ENCODE peak calls at places on chromosomes 2 and 18, in four cellular contexts. R, E, G and H are unnamed samples.

GRCh38 chr18:3874593-3874992 is 424.6 kb downstream of the TGIF1 start:
- DNase-seq in R (no peak), E (no peak), G (no peak), H (no peak)

GRCh38 chr2:169716938-169717690 is 16.5 kb upstream of the KLHL23 start:
- DNase-seq in G (peak; percentile 71), R (peak; percentile 43), E (peak; percentile 51), H (no peak)

GRCh38 chr2:54497738-54498680 is 41.9 kb downstream of the SPTBN1 start:
- DNase-seq in R (no peak), E (peak; percentile 10), G (no peak), H (no peak)

GRCh38 chr2:199991691-199992090 is 36.3 kb downstream of the MAIP1 start:
- DNase-seq in G (no peak), E (no peak), R (no peak), H (no peak)

GRCh38 chr18:21741511-21742322 is 1.1 kb downstream of the MIB1 start:
- DNase-seq in G (peak; percentile 89), E (no peak), R (peak; percentile 40), H (peak; percentile 27)

GRCh38 chr18:28189400-28190239 is 12.7 kb upstream of the CDH2 start:
- DNase-seq in R (peak; percentile 49), E (peak; percentile 9), G (no peak), H (no peak)

GRCh38 chr2:241762321-241762932 is 14.2 kb upstream of the GAL3ST2 start:
- DNase-seq in G (peak; percentile 43), R (no peak), E (no peak), H (no peak)

GRCh38 chr2:109736177-109736827 is 57.8 kb upstream of the RGPD5 start:
- DNase-seq in G (peak; percentile 89), E (peak; percentile 4), R (peak; percentile 55), H (no peak)

GRCh38 chr2:162072976-162073775 is 839 bp downstream of the DPP4 start:
- DNase-seq in E (no peak), G (peak; percentile 83), R (no peak), H (no peak)

GRCh38 chr2:204321910-204322765 is 223.1 kb upstream of the PARD3B start:
- DNase-seq in E (no peak), G (no peak), R (peak; percentile 68), H (no peak)

GRCh38 chr2:207905546-207905945 is 119.8 kb downstream of the PLEKHM3 start:
- DNase-seq in R (no peak), G (no peak), E (no peak), H (no peak)

GRCh38 chr2:96325884-96326255 is 753 bp downstream of the ITPRIPL1 start:
- DNase-seq in R (no peak), G (no peak), E (no peak), H (no peak)

GRCh38 chr18:72056171-72056570 is 488.0 kb downstream of the CBLN2 start:
- DNase-seq in E (no peak), R (no peak), G (peak; percentile 45), H (no peak)

GRCh38 chr18:567119-567518 is 13.1 kb upstream of the CETN1 start:
- DNase-seq in R (no peak), E (no peak), G (no peak), H (no peak)

GRCh38 chr2:201007584-201007998 is 44.1 kb upstream of the ORC2 start:
- DNase-seq in R (no peak), G (no peak), E (no peak), H (no peak)

GRCh38 chr2:29325544-29325943 is 210.3 kb downstream of the CLIP4 start:
- DNase-seq in E (no peak), G (no peak), R (no peak), H (no peak)

GRCh38 chr2:15890936-15891905 is 49.1 kb upstream of the MYCN start:
- DNase-seq in E (no peak), G (no peak), R (peak; percentile 3), H (no peak)

GRCh38 chr18:76351961-76352581 is 143.0 kb downstream of the ZNF516 start:
- DNase-seq in E (peak; percentile 83), G (peak; percentile 89), R (peak; percentile 6), H (no peak)

GRCh38 chr2:60483400-60483799 is 70.1 kb downstream of the BCL11A start:
- DNase-seq in G (no peak), E (no peak), R (no peak), H (no peak)

GRCh38 chr2:240820014-240820606 is at the start of gene KIF1A:
- DNase-seq in E (peak; percentile 78), R (no peak), G (peak; percentile 99), H (peak; percentile 95)

GRCh38 chr2:144183744-144184143 is 336.2 kb downstream of the ZEB2 start:
- DNase-seq in G (peak; percentile 72), E (no peak), R (no peak), H (no peak)

GRCh38 chr2:173159794-173160463 is 84.3 kb downstream of the MAP3K20 start:
- DNase-seq in R (peak; percentile 92), G (no peak), E (no peak), H (no peak)

GRCh38 chr18:75229437-75229836 is 18.8 kb downstream of the TSHZ1 start:
- DNase-seq in E (no peak), G (no peak), R (no peak), H (no peak)

GRCh38 chr18:8952174-8952573 is 150.3 kb upstream of the NDUFV2 start:
- DNase-seq in R (no peak), E (no peak), G (no peak), H (no peak)